ENCODE peak calls at places on chromosome 11, in nine cellular contexts. Y, H, U, Q, C, R, T, S and X are unnamed samples.

GRCh38 chr11:111730871-111731591 is 35.2 kb downstream of the PPP2R1B start:
- DNase-seq in Y (no peak), H (no peak), U (no peak), Q (no peak), C (no peak), R (no peak), T (peak; percentile 50), S (no peak), X (peak; percentile 94)

GRCh38 chr11:35218956-35219355 is 80.0 kb downstream of the CD44 start:
- DNase-seq in Y (peak; percentile 57), H (no peak), U (no peak), Q (no peak), C (no peak), R (no peak), T (no peak), S (no peak), X (no peak)

GRCh38 chr11:12220305-12220704 is 109.9 kb downstream of the MICAL2 start:
- DNase-seq in Y (no peak), H (peak; percentile 37), U (no peak), Q (no peak), C (no peak), R (no peak), T (no peak), S (no peak), X (no peak)

GRCh38 chr11:65169164-65169641 is 830 bp upstream of the SPDYC start:
- DNase-seq in Y (no peak), H (no peak), U (no peak), Q (no peak), C (no peak), R (peak; percentile 47), T (no peak), S (no peak), X (peak; percentile 39)

GRCh38 chr11:58905141-58905715 is 34.1 kb upstream of the GLYATL1 start:
- DNase-seq in Y (no peak), H (peak; percentile 40), U (no peak), Q (no peak), C (peak; percentile 49), R (peak; percentile 87), T (peak; percentile 41), S (no peak), X (peak; percentile 12)

GRCh38 chr11:12052676-12053605 is 44.5 kb upstream of the DKK3 start:
- DNase-seq in Y (no peak), H (no peak), U (no peak), Q (no peak), C (no peak), R (peak; percentile 82), T (peak; percentile 16), S (no peak), X (no peak)

GRCh38 chr11:19980388-19980787 is 179.9 kb downstream of the DBX1 start:
- DNase-seq in Y (no peak), H (no peak), U (no peak), Q (no peak), C (no peak), R (no peak), T (no peak), S (no peak), X (no peak)

GRCh38 chr11:10304495-10305261 is at the start of gene ADM:
- DNase-seq in Y (peak; percentile 90), H (peak; percentile 46), U (no peak), Q (no peak), C (peak; percentile 93), R (peak; percentile 96), T (peak; percentile 95), S (peak; percentile 85), X (no peak)

GRCh38 chr11:116379185-116379828 is 393.5 kb downstream of the BUD13 start:
- DNase-seq in Y (no peak), H (no peak), U (no peak), Q (no peak), C (peak; percentile 57), R (peak; percentile 88), T (peak; percentile 23), S (no peak), X (no peak)

GRCh38 chr11:76772100-76772782 is 10.9 kb upstream of the TSKU start:
- DNase-seq in Y (no peak), H (no peak), U (no peak), Q (no peak), C (no peak), R (no peak), T (no peak), S (no peak), X (no peak)